ENCODE peak calls at places on chromosomes 13 and 19, in ten cellular contexts. One of them, this sample, is unnamed.
A peak's percentile ranks its signal among the peaks of the same experiment; 100 is the strongest.

GRCh38 chr19:15644816-15645215 is 4.1 kb downstream of the CYP4F3 start:
- DNase-seq in fibroblast of pulmonary artery: no peak
- DNase-seq in spleen: no peak
- DNase-seq in choroid plexus epithelial cell: no peak
- DNase-seq in WTC11: no peak
- DNase-seq in fibroblast of mammary gland: no peak
- DNase-seq in upper lobe of right lung: no peak
- DNase-seq in keratinocyte: no peak
- DNase-seq in CD4-positive, alpha-beta T cell: no peak
- DNase-seq in stomach: no peak
- DNase-seq in this sample: no peak

GRCh38 chr13:64633948-64634347 is 2596.2 kb downstream of the PCDH9 start:
- DNase-seq in fibroblast of pulmonary artery: no peak
- DNase-seq in spleen: no peak
- DNase-seq in choroid plexus epithelial cell: peak; percentile 13
- DNase-seq in WTC11: no peak
- DNase-seq in fibroblast of mammary gland: no peak
- DNase-seq in upper lobe of right lung: no peak
- DNase-seq in keratinocyte: no peak
- DNase-seq in CD4-positive, alpha-beta T cell: no peak
- DNase-seq in stomach: no peak
- DNase-seq in this sample: no peak

GRCh38 chr13:25180795-25181537 is 8.9 kb upstream of the AMER2 start:
- DNase-seq in fibroblast of pulmonary artery: no peak
- DNase-seq in spleen: no peak
- DNase-seq in choroid plexus epithelial cell: no peak
- DNase-seq in WTC11: no peak
- DNase-seq in fibroblast of mammary gland: no peak
- DNase-seq in upper lobe of right lung: no peak
- DNase-seq in keratinocyte: no peak
- DNase-seq in CD4-positive, alpha-beta T cell: no peak
- DNase-seq in stomach: no peak
- DNase-seq in this sample: peak; percentile 65

GRCh38 chr13:105638446-105638845 is 897.0 kb downstream of the EFNB2 start:
- DNase-seq in fibroblast of pulmonary artery: no peak
- DNase-seq in spleen: no peak
- DNase-seq in choroid plexus epithelial cell: peak; percentile 24
- DNase-seq in WTC11: no peak
- DNase-seq in fibroblast of mammary gland: no peak
- DNase-seq in upper lobe of right lung: no peak
- DNase-seq in keratinocyte: no peak
- DNase-seq in CD4-positive, alpha-beta T cell: no peak
- DNase-seq in stomach: no peak
- DNase-seq in this sample: no peak

GRCh38 chr13:76720416-76720815 is 165.8 kb downstream of the KCTD12 start:
- DNase-seq in fibroblast of pulmonary artery: no peak
- DNase-seq in spleen: no peak
- DNase-seq in choroid plexus epithelial cell: peak; percentile 26
- DNase-seq in WTC11: no peak
- DNase-seq in fibroblast of mammary gland: no peak
- DNase-seq in upper lobe of right lung: no peak
- DNase-seq in keratinocyte: no peak
- DNase-seq in CD4-positive, alpha-beta T cell: no peak
- DNase-seq in stomach: no peak
- DNase-seq in this sample: no peak

GRCh38 chr13:78286748-78287147 is 316.6 kb downstream of the POU4F1 start:
- DNase-seq in fibroblast of pulmonary artery: no peak
- DNase-seq in spleen: no peak
- DNase-seq in choroid plexus epithelial cell: no peak
- DNase-seq in WTC11: no peak
- DNase-seq in fibroblast of mammary gland: no peak
- DNase-seq in upper lobe of right lung: no peak
- DNase-seq in keratinocyte: no peak
- DNase-seq in CD4-positive, alpha-beta T cell: no peak
- DNase-seq in stomach: no peak
- DNase-seq in this sample: no peak

GRCh38 chr13:33520480-33520839 is 234.9 kb upstream of the STARD13 start:
- DNase-seq in fibroblast of pulmonary artery: no peak
- DNase-seq in spleen: no peak
- DNase-seq in choroid plexus epithelial cell: no peak
- DNase-seq in WTC11: no peak
- DNase-seq in fibroblast of mammary gland: no peak
- DNase-seq in upper lobe of right lung: no peak
- DNase-seq in keratinocyte: no peak
- DNase-seq in CD4-positive, alpha-beta T cell: no peak
- DNase-seq in stomach: no peak
- DNase-seq in this sample: no peak

GRCh38 chr19:55563261-55563690 is 17.4 kb downstream of the ZNF579 start:
- DNase-seq in fibroblast of pulmonary artery: peak; percentile 33
- DNase-seq in spleen: no peak
- DNase-seq in choroid plexus epithelial cell: peak; percentile 13
- DNase-seq in WTC11: no peak
- DNase-seq in fibroblast of mammary gland: no peak
- DNase-seq in upper lobe of right lung: no peak
- DNase-seq in keratinocyte: no peak
- DNase-seq in CD4-positive, alpha-beta T cell: no peak
- DNase-seq in stomach: peak; percentile 87
- DNase-seq in this sample: no peak

GRCh38 chr13:31860002-31860401 is 120.7 kb downstream of the RXFP2 start:
- DNase-seq in fibroblast of pulmonary artery: no peak
- DNase-seq in spleen: no peak
- DNase-seq in choroid plexus epithelial cell: no peak
- DNase-seq in WTC11: no peak
- DNase-seq in fibroblast of mammary gland: no peak
- DNase-seq in upper lobe of right lung: no peak
- DNase-seq in keratinocyte: no peak
- DNase-seq in CD4-positive, alpha-beta T cell: no peak
- DNase-seq in stomach: no peak
- DNase-seq in this sample: no peak

GRCh38 chr19:38551450-38551813 is 66.3 kb downstream of the MAP4K1 start:
- DNase-seq in fibroblast of pulmonary artery: no peak
- DNase-seq in spleen: no peak
- DNase-seq in choroid plexus epithelial cell: no peak
- DNase-seq in WTC11: no peak
- DNase-seq in fibroblast of mammary gland: no peak
- DNase-seq in upper lobe of right lung: no peak
- DNase-seq in keratinocyte: no peak
- DNase-seq in CD4-positive, alpha-beta T cell: no peak
- DNase-seq in stomach: no peak
- DNase-seq in this sample: peak; percentile 56

GRCh38 chr13:98794498-98794897 is 42.0 kb upstream of the SLC15A1 start:
- DNase-seq in fibroblast of pulmonary artery: no peak
- DNase-seq in spleen: no peak
- DNase-seq in choroid plexus epithelial cell: no peak
- DNase-seq in WTC11: no peak
- DNase-seq in fibroblast of mammary gland: no peak
- DNase-seq in upper lobe of right lung: no peak
- DNase-seq in keratinocyte: no peak
- DNase-seq in CD4-positive, alpha-beta T cell: no peak
- DNase-seq in stomach: no peak
- DNase-seq in this sample: no peak

GRCh38 chr19:2602391-2603181 is 99.9 kb downstream of the GNG7 start:
- DNase-seq in fibroblast of pulmonary artery: peak; percentile 94
- DNase-seq in spleen: peak; percentile 76
- DNase-seq in choroid plexus epithelial cell: peak; percentile 93
- DNase-seq in WTC11: peak; percentile 72
- DNase-seq in fibroblast of mammary gland: peak; percentile 96
- DNase-seq in upper lobe of right lung: peak; percentile 86
- DNase-seq in keratinocyte: no peak
- DNase-seq in CD4-positive, alpha-beta T cell: no peak
- DNase-seq in stomach: peak; percentile 77
- DNase-seq in this sample: no peak

GRCh38 chr19:12788682-12789097 is 2.6 kb upstream of the JUNB start:
- DNase-seq in fibroblast of pulmonary artery: peak; percentile 77
- DNase-seq in spleen: peak; percentile 92
- DNase-seq in choroid plexus epithelial cell: peak; percentile 79
- DNase-seq in WTC11: peak; percentile 53
- DNase-seq in fibroblast of mammary gland: peak; percentile 74
- DNase-seq in upper lobe of right lung: peak; percentile 91
- DNase-seq in keratinocyte: no peak
- DNase-seq in CD4-positive, alpha-beta T cell: no peak
- DNase-seq in stomach: peak; percentile 81
- DNase-seq in this sample: peak; percentile 85

GRCh38 chr19:2231621-2232221 is 4.4 kb downstream of the PLEKHJ1 start:
- DNase-seq in fibroblast of pulmonary artery: no peak
- DNase-seq in spleen: no peak
- DNase-seq in choroid plexus epithelial cell: no peak
- DNase-seq in WTC11: no peak
- DNase-seq in fibroblast of mammary gland: no peak
- DNase-seq in upper lobe of right lung: no peak
- DNase-seq in keratinocyte: no peak
- DNase-seq in CD4-positive, alpha-beta T cell: no peak
- DNase-seq in stomach: no peak
- DNase-seq in this sample: no peak

GRCh38 chr19:23957660-23958281 is 43.1 kb downstream of the ZNF726 start:
- DNase-seq in fibroblast of pulmonary artery: peak; percentile 7
- DNase-seq in spleen: no peak
- DNase-seq in choroid plexus epithelial cell: peak; percentile 46
- DNase-seq in WTC11: no peak
- DNase-seq in fibroblast of mammary gland: peak; percentile 92
- DNase-seq in upper lobe of right lung: no peak
- DNase-seq in keratinocyte: peak; percentile 32
- DNase-seq in CD4-positive, alpha-beta T cell: no peak
- DNase-seq in stomach: no peak
- DNase-seq in this sample: no peak

DNA sequence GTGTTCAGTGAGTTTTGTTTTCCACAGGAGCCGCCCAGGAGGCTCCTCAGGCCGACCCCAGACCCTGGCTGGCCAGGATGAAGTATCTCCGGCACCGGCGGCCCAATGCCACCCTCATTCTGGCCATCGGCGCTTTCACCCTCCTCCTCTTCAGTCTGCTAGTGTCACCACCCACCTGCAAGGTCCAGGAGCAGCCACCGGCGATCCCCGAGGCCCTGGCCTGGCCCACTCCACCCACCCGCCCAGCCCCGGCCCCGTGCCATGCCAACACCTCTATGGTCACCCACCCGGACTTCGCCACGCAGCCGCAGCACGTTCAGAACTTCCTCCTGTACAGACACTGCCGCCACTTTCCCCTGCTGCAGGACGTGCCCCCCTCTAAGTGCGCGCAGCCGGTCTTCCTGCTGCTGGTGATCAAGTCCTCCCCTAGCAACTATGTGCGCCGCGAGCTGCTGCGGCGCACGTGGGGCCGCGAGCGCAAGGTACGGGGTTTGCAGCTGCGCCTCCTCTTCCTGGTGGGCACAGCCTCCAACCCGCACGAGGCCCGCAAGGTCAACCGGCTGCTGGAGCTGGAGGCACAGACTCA is 12.9 kb downstream of the B3GNT3 start:
- DNase-seq in fibroblast of pulmonary artery: no peak
- DNase-seq in spleen: peak; percentile 75
- DNase-seq in choroid plexus epithelial cell: no peak
- DNase-seq in WTC11: no peak
- DNase-seq in fibroblast of mammary gland: no peak
- DNase-seq in upper lobe of right lung: no peak
- DNase-seq in keratinocyte: no peak
- DNase-seq in CD4-positive, alpha-beta T cell: peak; percentile 47
- DNase-seq in stomach: no peak
- DNase-seq in this sample: no peak
- TF ChIP-seq CTCF in fibroblast of pulmonary artery: no peak
- TF ChIP-seq CTCF in spleen: no peak
- TF ChIP-seq CTCF in choroid plexus epithelial cell: no peak
- TF ChIP-seq CTCF in WTC11: no peak
- TF ChIP-seq CTCF in fibroblast of mammary gland: no peak
- TF ChIP-seq CTCF in upper lobe of right lung: no peak
- TF ChIP-seq CTCF in keratinocyte: no peak
- TF ChIP-seq CTCF in CD4-positive, alpha-beta T cell: no peak
- TF ChIP-seq CTCF in stomach: no peak
- TF ChIP-seq CTCF in this sample: no peak

GRCh38 chr13:62544928-62545327 is 1129.3 kb upstream of the PCDH20 start:
- DNase-seq in fibroblast of pulmonary artery: no peak
- DNase-seq in spleen: no peak
- DNase-seq in choroid plexus epithelial cell: peak; percentile 1
- DNase-seq in WTC11: no peak
- DNase-seq in fibroblast of mammary gland: no peak
- DNase-seq in upper lobe of right lung: no peak
- DNase-seq in keratinocyte: no peak
- DNase-seq in CD4-positive, alpha-beta T cell: no peak
- DNase-seq in stomach: no peak
- DNase-seq in this sample: no peak
- TF ChIP-seq CTCF in fibroblast of pulmonary artery: no peak
- TF ChIP-seq CTCF in spleen: no peak
- TF ChIP-seq CTCF in choroid plexus epithelial cell: no peak
- TF ChIP-seq CTCF in WTC11: no peak
- TF ChIP-seq CTCF in fibroblast of mammary gland: no peak
- TF ChIP-seq CTCF in upper lobe of right lung: no peak
- TF ChIP-seq CTCF in keratinocyte: no peak
- TF ChIP-seq CTCF in CD4-positive, alpha-beta T cell: no peak
- TF ChIP-seq CTCF in stomach: no peak
- TF ChIP-seq CTCF in this sample: peak; percentile 24

DNA sequence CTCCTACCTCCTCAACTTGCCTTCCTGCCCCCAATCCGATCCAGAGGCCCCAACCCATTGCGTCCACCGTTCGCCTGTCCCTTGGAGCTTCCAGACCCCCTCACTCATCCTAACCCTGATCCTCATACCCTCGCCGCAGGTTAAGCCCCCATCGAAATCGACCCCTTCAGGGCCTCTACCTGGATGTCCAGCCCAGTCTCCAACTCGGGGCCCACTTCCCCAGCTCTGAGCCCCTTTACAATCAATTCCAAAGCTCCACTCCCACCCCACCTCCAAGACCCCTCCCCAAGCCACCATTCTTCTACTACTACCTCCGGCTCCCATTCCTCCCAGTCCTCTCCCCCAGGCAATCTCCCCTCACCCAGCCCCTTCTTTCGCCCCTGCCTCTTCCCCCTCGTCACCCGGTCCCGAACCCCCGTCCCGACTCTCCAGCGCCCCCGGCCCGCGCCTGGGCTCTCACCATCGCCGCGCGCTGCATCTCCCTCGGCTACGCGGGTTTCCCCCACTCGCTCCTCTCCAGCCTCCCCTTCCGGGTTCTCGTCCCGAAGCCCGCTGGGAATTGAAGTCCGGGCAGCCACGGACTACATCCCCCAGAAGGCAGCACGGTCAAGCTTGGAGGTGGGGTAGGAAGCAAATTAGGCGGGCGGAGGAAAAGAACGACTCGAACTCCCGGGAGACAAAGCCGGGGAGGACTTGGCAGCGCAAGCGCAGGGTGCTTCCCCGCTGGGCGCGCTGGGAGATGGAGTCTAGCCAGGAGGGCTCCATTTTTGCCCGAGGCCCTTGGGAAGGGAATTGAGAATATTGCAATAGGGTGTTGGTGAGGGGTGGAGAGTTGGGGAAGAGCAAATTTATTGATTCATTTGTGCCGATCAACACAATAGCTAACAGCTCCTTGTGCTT is at the start of gene FBXO46:
- DNase-seq in fibroblast of pulmonary artery: peak; percentile 99
- DNase-seq in spleen: peak; percentile 99
- DNase-seq in choroid plexus epithelial cell: peak; percentile 99
- DNase-seq in WTC11: peak; percentile 97
- DNase-seq in fibroblast of mammary gland: peak; percentile 98
- DNase-seq in upper lobe of right lung: peak; percentile 97
- DNase-seq in keratinocyte: peak; percentile 91
- DNase-seq in CD4-positive, alpha-beta T cell: peak; percentile 91
- DNase-seq in stomach: peak; percentile 97
- DNase-seq in this sample: peak; percentile 89
- TF ChIP-seq CTCF in fibroblast of pulmonary artery: peak; percentile 2
- TF ChIP-seq CTCF in spleen: no peak
- TF ChIP-seq CTCF in choroid plexus epithelial cell: peak; percentile 43
- TF ChIP-seq CTCF in WTC11: no peak
- TF ChIP-seq CTCF in fibroblast of mammary gland: no peak
- TF ChIP-seq CTCF in upper lobe of right lung: no peak
- TF ChIP-seq CTCF in keratinocyte: no peak
- TF ChIP-seq CTCF in CD4-positive, alpha-beta T cell: no peak
- TF ChIP-seq CTCF in stomach: no peak
- TF ChIP-seq CTCF in this sample: peak; percentile 40

GRCh38 chr19:45135176-45135575 is 25.6 kb downstream of the NKPD1 start:
- DNase-seq in fibroblast of pulmonary artery: no peak
- DNase-seq in spleen: no peak
- DNase-seq in choroid plexus epithelial cell: no peak
- DNase-seq in WTC11: no peak
- DNase-seq in fibroblast of mammary gland: no peak
- DNase-seq in upper lobe of right lung: no peak
- DNase-seq in keratinocyte: no peak
- DNase-seq in CD4-positive, alpha-beta T cell: no peak
- DNase-seq in stomach: no peak
- DNase-seq in this sample: no peak
- TF ChIP-seq CTCF in fibroblast of pulmonary artery: no peak
- TF ChIP-seq CTCF in spleen: no peak
- TF ChIP-seq CTCF in choroid plexus epithelial cell: no peak
- TF ChIP-seq CTCF in WTC11: no peak
- TF ChIP-seq CTCF in fibroblast of mammary gland: no peak
- TF ChIP-seq CTCF in upper lobe of right lung: no peak
- TF ChIP-seq CTCF in keratinocyte: no peak
- TF ChIP-seq CTCF in CD4-positive, alpha-beta T cell: no peak
- TF ChIP-seq CTCF in stomach: no peak
- TF ChIP-seq CTCF in this sample: no peak